ENCODE peak calls at places on chromosomes 4 and X, in seven cellular contexts. S is CD4-positive, alpha-beta memory T cell; B is substantia nigra; C is fibroblast of lung; W is PC-3; T is neuronal stem cell; O is CD8-positive, alpha-beta memory T cell. Q is an unnamed sample.

GRCh38 chr4:8035371-8035780 is 95.7 kb upstream of the AFAP1 start:
- DNase-seq in C (peak), W (no peak), B (no peak), S (no peak), T (no peak), O (no peak), Q (no peak)

GRCh38 chr4:7941111-7942018 is 1.7 kb upstream of the AFAP1 start:
- DNase-seq in W (peak), B (no peak), S (no peak), T (no peak), O (no peak), C (no peak), Q (no peak)

GRCh38 chr4:4477796-4478195 is 64.1 kb downstream of the STX18 start:
- DNase-seq in B (no peak), T (no peak), S (no peak), W (peak), C (peak), O (no peak), Q (no peak)

GRCh38 chr4:41538017-41538733 is at the start of gene LIMCH1:
- DNase-seq in W (peak), O (no peak), T (no peak), S (no peak), C (peak), B (no peak), Q (no peak)

GRCh38 chr4:170750519-170750918 is 660.8 kb upstream of the AADAT start:
- DNase-seq in C (no peak), B (no peak), O (no peak), S (no peak), W (no peak), T (no peak), Q (no peak)

GRCh38 chrX:71095033-71095432 is 618 bp upstream of the FOXO4 start:
- DNase-seq in W (no peak), C (no peak), O (no peak), B (no peak), S (no peak), T (no peak), Q (no peak)

GRCh38 chr4:145731026-145731425 is 51.1 kb downstream of the C4orf51 start:
- DNase-seq in S (no peak), T (no peak), C (peak), B (no peak), O (no peak), W (peak), Q (no peak)

GRCh38 chrX:74419861-74420193 is 1.5 kb upstream of the SLC16A2 start:
- DNase-seq in O (no peak), B (no peak), C (peak), T (peak), W (peak), S (no peak), Q (no peak)

GRCh38 chr4:142614621-142615323 is 231.3 kb downstream of the INPP4B start:
- DNase-seq in O (no peak), B (no peak), C (peak), W (peak), S (no peak), T (no peak), Q (no peak)

GRCh38 chr4:146835096-146835495 is 110.6 kb downstream of the TTC29 start:
- DNase-seq in C (no peak), T (no peak), O (no peak), S (no peak), W (no peak), B (no peak), Q (no peak)

GRCh38 chr4:70902577-70903281 is 560 bp downstream of the MOB1B start:
- DNase-seq in C (no peak), W (peak), B (no peak), S (no peak), T (peak), O (no peak), Q (peak)

GRCh38 chrX:143121471-143121870 is 95.7 kb downstream of the SPANXN4 start:
- DNase-seq in T (no peak), O (no peak), W (no peak), C (no peak), S (no peak), B (no peak), Q (no peak)

GRCh38 chr4:27059446-27059845 is 198.8 kb downstream of the STIM2 start:
- DNase-seq in O (no peak), S (no peak), W (no peak), B (no peak), C (no peak), T (no peak), Q (no peak)

GRCh38 chr4:120977435-120977997 is 55.0 kb upstream of the PRDM5 start:
- DNase-seq in B (no peak), S (no peak), W (peak), T (no peak), O (no peak), C (peak), Q (no peak)

GRCh38 chrX:40092808-40093435 is 4.8 kb downstream of the BCOR start:
- DNase-seq in O (no peak), T (no peak), B (no peak), W (no peak), C (no peak), S (no peak), Q (no peak)

GRCh38 chr4:168304744-168305459 is 13.7 kb downstream of the DDX60 start:
- DNase-seq in W (peak), T (no peak), S (no peak), B (no peak), O (no peak), C (peak), Q (no peak)

GRCh38 chr4:43330288-43330687 is 437.8 kb downstream of the GRXCR1 start:
- DNase-seq in S (no peak), B (no peak), C (peak), O (no peak), W (peak), T (no peak), Q (no peak)

GRCh38 chr4:105280338-105280809 is 133.7 kb downstream of the TET2 start:
- DNase-seq in W (peak), B (no peak), T (no peak), S (no peak), O (no peak), C (peak), Q (no peak)

GRCh38 chr4:125539691-125540090 is 224.9 kb downstream of the FAT4 start:
- DNase-seq in W (no peak), O (no peak), T (no peak), B (no peak), S (no peak), C (no peak), Q (no peak)

GRCh38 chr4:150078996-150079581 is 844 bp downstream of the DCLK2 start:
- DNase-seq in O (no peak), S (no peak), W (peak), T (peak), C (peak), B (no peak), Q (no peak)

GRCh38 chr4:150078041-150078995 is at the start of gene DCLK2:
- DNase-seq in W (peak), T (peak), S (no peak), O (no peak), B (peak), C (peak), Q (no peak)

GRCh38 chr4:150082241-150082640 is 4.0 kb downstream of the DCLK2 start:
- DNase-seq in O (no peak), S (no peak), T (no peak), W (no peak), B (no peak), C (no peak), Q (no peak)

GRCh38 chr4:150080335-150080734 is 2.1 kb downstream of the DCLK2 start:
- DNase-seq in T (no peak), B (no peak), O (no peak), S (no peak), W (no peak), C (peak), Q (no peak)

DNA sequence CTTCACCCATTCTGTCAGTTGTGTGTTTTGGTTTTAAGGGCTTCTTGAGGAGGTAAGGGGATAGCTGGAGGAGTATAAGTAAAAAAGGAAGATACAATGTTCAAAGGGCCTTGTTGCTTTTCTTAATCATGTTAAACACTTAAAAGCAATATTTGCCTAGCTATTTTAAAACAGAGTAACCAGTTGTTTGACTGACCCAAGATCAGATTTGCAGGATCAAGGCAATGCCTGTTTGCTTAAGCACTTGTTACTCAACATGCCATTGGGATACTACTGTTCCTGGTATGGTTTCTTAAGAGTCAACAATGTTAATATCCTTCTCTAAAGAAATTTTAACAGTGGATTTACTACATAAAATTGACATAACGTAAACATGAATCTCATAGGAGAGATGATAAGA is 2.6 kb downstream of the DCLK2 start:
- DNase-seq in W (peak), O (no peak), T (no peak), B (no peak), S (no peak), C (no peak), Q (no peak)
- H3K27ac ChIP-seq in W (no peak), O (no peak), T (no peak), B (no peak), S (no peak), C (no peak), Q (no peak)

DNA sequence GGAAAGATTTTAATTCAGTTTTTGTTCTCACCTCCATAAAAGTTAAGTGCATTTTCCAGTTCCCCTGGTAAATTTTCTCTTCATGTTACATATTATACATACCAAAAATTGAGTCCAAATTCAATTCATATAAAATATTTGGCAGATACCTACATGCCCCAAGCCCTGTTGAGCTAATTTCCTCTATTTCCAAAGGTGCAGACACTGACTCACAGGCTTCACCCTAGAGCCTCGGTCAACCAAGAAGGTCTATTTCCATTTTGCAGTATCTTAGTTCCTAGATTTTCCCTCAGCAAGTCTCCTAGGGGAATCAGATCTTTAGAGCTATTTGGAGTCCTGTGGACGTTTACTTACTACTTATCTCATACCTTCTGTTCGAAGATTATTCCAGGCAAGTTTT is 174.4 kb downstream of the TSPAN5 start:
- DNase-seq in T (no peak), W (peak), B (no peak), O (no peak), S (no peak), C (peak), Q (no peak)
- H3K27ac ChIP-seq in T (no peak), W (peak), B (no peak), O (no peak), S (no peak), C (no peak), Q (no peak)

DNA sequence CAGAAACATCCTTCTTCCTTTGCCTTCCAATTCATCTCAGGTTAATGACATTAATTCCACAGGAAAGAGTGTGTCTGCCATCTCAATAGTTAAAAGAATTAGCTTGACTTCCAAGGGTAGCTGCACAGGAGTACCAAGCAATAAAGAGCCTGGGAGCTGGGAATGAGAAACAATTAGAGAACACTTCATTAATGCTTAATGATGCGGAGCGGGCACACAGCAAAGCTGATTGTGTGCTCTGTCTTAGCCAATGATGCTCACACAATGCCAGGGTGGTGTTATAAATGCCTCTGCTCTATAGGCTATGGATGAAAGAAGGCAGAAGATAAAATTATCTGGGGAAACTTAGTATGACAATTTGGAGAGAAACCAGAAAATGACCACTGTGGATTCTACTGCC is 1052.5 kb upstream of the LCORL start:
- DNase-seq in B (no peak), O (no peak), T (no peak), S (no peak), W (no peak), C (no peak), Q (no peak)
- H3K27ac ChIP-seq in B (no peak), O (no peak), T (no peak), S (no peak), W (no peak), C (no peak), Q (no peak)

GRCh38 chr4:3294401-3295241 is 1.8 kb downstream of the RGS12 start:
- DNase-seq in T (no peak), W (no peak), O (no peak), C (no peak), B (no peak), S (no peak), Q (no peak)
- H3K27ac ChIP-seq in T (no peak), W (no peak), O (no peak), C (peak), B (peak), S (no peak), Q (no peak)

GRCh38 chr4:140240237-140240636 is 86.3 kb upstream of the MAML3 start:
- DNase-seq in W (no peak), B (no peak), C (no peak), S (no peak), T (no peak), O (no peak), Q (no peak)

GRCh38 chr4:140239311-140239710 is 85.3 kb upstream of the MAML3 start:
- DNase-seq in W (no peak), T (no peak), C (no peak), O (no peak), S (no peak), B (no peak), Q (no peak)

GRCh38 chr4:140244328-140244727 is 90.3 kb upstream of the MAML3 start:
- DNase-seq in O (no peak), S (no peak), W (no peak), B (no peak), C (no peak), T (no peak), Q (no peak)

GRCh38 chr4:140243345-140243753 is 89.4 kb upstream of the MAML3 start:
- DNase-seq in B (no peak), S (no peak), T (no peak), O (no peak), W (peak), C (no peak), Q (no peak)

GRCh38 chr4:140242357-140243284 is 88.6 kb upstream of the MAML3 start:
- DNase-seq in S (no peak), W (peak), C (no peak), B (no peak), O (no peak), T (no peak), Q (no peak)
- H3K27ac ChIP-seq in S (no peak), W (peak), C (no peak), B (no peak), O (no peak), T (no peak), Q (no peak)

GRCh38 chr4:87055340-87055739 is 120.5 kb downstream of the AFF1 start:
- DNase-seq in W (no peak), O (no peak), B (no peak), C (no peak), S (no peak), T (no peak), Q (no peak)

GRCh38 chr4:87056884-87057283 is 122.1 kb downstream of the AFF1 start:
- DNase-seq in W (no peak), S (no peak), C (no peak), T (no peak), O (no peak), B (no peak), Q (no peak)

GRCh38 chr4:87057835-87058234 is 123.0 kb downstream of the AFF1 start:
- DNase-seq in W (peak), S (no peak), T (no peak), C (peak), B (no peak), O (no peak), Q (no peak)

GRCh38 chr4:87060957-87061356 is 126.1 kb downstream of the AFF1 start:
- DNase-seq in O (no peak), W (peak), S (no peak), B (no peak), T (no peak), C (peak), Q (no peak)

DNA sequence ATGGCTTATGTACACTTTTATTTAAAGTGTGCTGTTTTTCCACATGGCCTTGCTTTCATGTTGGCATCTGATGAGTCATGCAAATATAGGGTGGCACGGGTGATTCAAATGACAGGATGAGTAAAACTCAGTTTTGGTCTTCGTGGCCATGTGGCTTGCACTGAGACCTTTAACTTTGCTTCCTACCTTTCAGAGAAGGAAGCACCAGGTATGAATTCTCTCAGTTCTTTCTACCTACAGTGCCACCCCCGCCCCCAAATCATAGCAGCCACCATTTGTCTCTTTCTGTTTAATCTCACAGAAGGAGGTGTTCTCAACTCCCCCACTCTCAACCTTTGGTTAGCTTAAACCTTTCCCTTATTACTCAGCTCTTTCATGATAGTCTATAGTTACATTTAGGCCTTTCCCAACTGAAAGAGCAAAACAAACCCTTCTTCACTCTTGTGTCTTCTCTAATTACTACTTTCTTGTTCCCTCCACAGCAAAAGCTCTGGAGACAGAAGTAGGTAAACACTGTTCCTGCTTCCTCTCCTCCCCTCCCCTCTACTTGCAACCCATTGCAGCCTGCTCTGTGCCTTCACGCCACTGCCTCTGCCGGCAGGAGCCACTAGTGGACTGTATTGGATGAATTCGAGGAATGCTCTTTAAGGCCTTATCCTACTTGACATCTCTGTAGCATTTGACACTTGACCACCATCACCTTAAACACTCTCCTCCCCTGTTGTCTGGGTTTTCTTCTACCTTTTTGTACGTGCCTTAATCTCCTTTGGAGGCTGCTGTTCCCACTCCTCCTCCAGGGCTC is 123.7 kb downstream of the AFF1 start:
- DNase-seq in W (peak), T (no peak), O (no peak), S (peak), C (no peak), B (no peak), Q (no peak)
- H3K27ac ChIP-seq in W (peak), T (peak), O (no peak), S (no peak), C (peak), B (peak), Q (no peak)

GRCh38 chr4:80202784-80203553 is 5.7 kb downstream of the PRDM8 start:
- DNase-seq in B (no peak), S (peak), O (peak), T (no peak), C (peak), W (no peak), Q (peak)
- H3K27ac ChIP-seq in B (no peak), S (peak), O (peak), T (no peak), C (peak), W (no peak), Q (no peak)

DNA sequence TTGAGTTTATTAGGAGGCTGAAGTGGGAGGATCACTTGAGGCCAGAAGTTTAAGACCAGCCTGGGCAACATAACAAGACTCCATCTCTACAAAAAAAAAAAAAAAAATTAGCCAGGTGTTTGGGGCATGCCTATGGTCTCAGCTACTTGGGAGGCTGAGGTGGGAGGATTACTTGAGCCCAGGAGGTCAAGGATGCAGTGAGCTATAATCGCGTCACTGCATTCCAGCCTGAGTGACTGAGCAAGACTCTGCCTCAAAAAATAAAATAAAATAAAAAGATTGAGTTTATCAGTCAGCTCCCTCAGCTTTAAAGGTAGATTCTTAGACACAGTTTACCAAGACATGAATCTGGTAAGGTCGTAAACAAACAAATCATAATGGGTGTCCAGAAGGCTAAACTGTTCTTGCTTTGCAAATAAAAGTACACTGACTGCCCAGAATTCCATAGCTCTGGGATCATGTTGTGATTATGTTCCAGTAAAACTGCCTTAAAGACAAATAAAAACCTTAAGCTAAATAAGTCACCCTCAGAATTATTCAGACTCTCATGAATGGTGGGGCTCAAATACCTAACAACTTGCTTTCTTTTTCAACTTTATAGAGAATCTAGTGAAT is 18.7 kb downstream of the APOO start:
- DNase-seq in S (no peak), O (no peak), C (peak), W (peak), B (no peak), T (no peak), Q (no peak)
- H3K27ac ChIP-seq in S (no peak), O (no peak), C (no peak), W (peak), B (no peak), T (no peak), Q (no peak)

Q was measured in CD4-positive, alpha-beta T cell.